ENCODE peak calls at places on chromosomes 4 and X, in four cellular contexts. W is DND-41, D is Peyer's patch, P is tibial artery. R is an unnamed sample.

GRCh38 chrX:6849711-6850415 is 297.6 kb upstream of the STS start:
- DNase-seq in W (no peak), D (no peak), P (no peak), R (no peak)

GRCh38 chr4:8144359-8144758 is 14.3 kb downstream of the ABLIM2 start:
- DNase-seq in W (no peak), D (no peak), P (no peak), R (no peak)

GRCh38 chrX:37755073-37755472 is 24.8 kb upstream of the CYBB start:
- DNase-seq in W (peak; percentile 78), D (peak; percentile 64), P (no peak), R (no peak)

GRCh38 chr4:159248383-159249178 is 145.7 kb downstream of the RAPGEF2 start:
- DNase-seq in W (no peak), D (no peak), P (no peak), R (no peak)

GRCh38 chr4:40888916-40889315 is 139.2 kb downstream of the NSUN7 start:
- DNase-seq in W (no peak), D (no peak), P (no peak), R (no peak)

GRCh38 chr4:68592673-68593072 is 16.6 kb upstream of the UGT2B17 start:
- DNase-seq in W (no peak), D (no peak), P (no peak), R (no peak)

GRCh38 chr4:85780664-85781063 is 305.7 kb downstream of the ARHGAP24 start:
- DNase-seq in W (no peak), D (no peak), P (no peak), R (no peak)

GRCh38 chr4:67366341-67366861 is 178.9 kb downstream of the CENPC start:
- DNase-seq in W (no peak), D (no peak), P (no peak), R (no peak)

GRCh38 chr4:147103403-147103946 is 157.8 kb upstream of the TTC29 start:
- DNase-seq in W (no peak), D (no peak), P (peak; percentile 89), R (peak; percentile 96)

GRCh38 chr4:93657527-93657926 is 171.0 kb upstream of the ATOH1 start:
- DNase-seq in W (no peak), D (no peak), P (no peak), R (no peak)

GRCh38 chr4:154368060-154368459 is 123.5 kb downstream of the DCHS2 start:
- DNase-seq in W (no peak), D (no peak), P (no peak), R (no peak)

GRCh38 chrX:30525732-30526131 is 51.8 kb downstream of the TASL start:
- DNase-seq in W (no peak), D (no peak), P (no peak), R (no peak)

GRCh38 chr4:73388887-73389286 is 15.2 kb upstream of the ALB start:
- DNase-seq in W (no peak), D (no peak), P (no peak), R (no peak)

GRCh38 chr4:40645576-40645975 is 15.9 kb upstream of the RBM47 start:
- DNase-seq in W (no peak), D (no peak), P (no peak), R (no peak)

GRCh38 chr4:68338625-68339024 is 11.3 kb downstream of the YTHDC1 start:
- DNase-seq in W (no peak), D (no peak), P (no peak), R (no peak)

GRCh38 chrX:16743604-16744325 is 24.4 kb downstream of the SYAP1 start:
- DNase-seq in W (no peak), D (no peak), P (no peak), R (no peak)

GRCh38 chr4:122632396-122633143 is 11.7 kb upstream of the IL21 start:
- DNase-seq in W (no peak), D (no peak), P (no peak), R (no peak)

GRCh38 chr4:174523003-174523693 is 860 bp upstream of the HPGD start:
- DNase-seq in W (no peak), D (peak; percentile 47), P (peak; percentile 28), R (no peak)

GRCh38 chr4:127586922-127587571 is 45.7 kb upstream of the INTU start:
- DNase-seq in W (peak; percentile 25), D (no peak), P (no peak), R (no peak)

GRCh38 chrX:82412851-82413250 is 1095.2 kb upstream of the POU3F4 start:
- DNase-seq in W (no peak), D (no peak), P (no peak), R (no peak)

GRCh38 chrX:86910602-86911311 is 606.8 kb upstream of the KLHL4 start:
- DNase-seq in W (no peak), D (no peak), P (no peak), R (no peak)

GRCh38 chr4:177237291-177237690 is 72.4 kb upstream of the NEIL3 start:
- DNase-seq in W (no peak), D (no peak), P (no peak), R (no peak)

GRCh38 chr4:8502836-8503585 is 62.4 kb downstream of the TRMT44 start:
- DNase-seq in W (no peak), D (no peak), P (no peak), R (no peak)

GRCh38 chr4:153499005-153499404 is 32.8 kb downstream of the TMEM131L start:
- DNase-seq in W (no peak), D (no peak), P (no peak), R (no peak)

GRCh38 chrX:120120223-120120622 is 4.5 kb upstream of the RHOXF1 start:
- DNase-seq in W (no peak), D (no peak), P (no peak), R (no peak)

GRCh38 chrX:129980043-129980442 is 2.4 kb upstream of the BCORL1 start:
- DNase-seq in W (no peak), D (peak; percentile 72), P (no peak), R (no peak)

GRCh38 chrX:115535421-115535820 is 25.6 kb upstream of the PLS3 start:
- DNase-seq in W (no peak), D (no peak), P (no peak), R (no peak)

GRCh38 chr4:111957992-111958391 is 187.3 kb upstream of the FAM241A start:
- DNase-seq in W (no peak), D (no peak), P (no peak), R (no peak)

GRCh38 chr4:38858097-38858420 is 1.4 kb upstream of the TLR6 start:
- DNase-seq in W (no peak), D (no peak), P (no peak), R (no peak)

GRCh38 chr4:38859501-38859900 is 2.9 kb upstream of the TLR6 start:
- DNase-seq in W (no peak), D (no peak), P (no peak), R (no peak)

GRCh38 chr4:38857354-38858096 is 908 bp upstream of the TLR6 start:
- DNase-seq in W (peak; percentile 24), D (peak; percentile 81), P (peak; percentile 68), R (peak; percentile 78)

GRCh38 chr4:38861791-38862190 is 5.2 kb upstream of the TLR6 start:
- DNase-seq in W (no peak), D (no peak), P (no peak), R (no peak)

GRCh38 chr4:38860788-38861424 is 4.3 kb upstream of the TLR6 start:
- DNase-seq in W (peak; percentile 33), D (peak; percentile 83), P (no peak), R (no peak)
- TF ChIP-seq CTCF in W (peak; percentile 78), D (peak; percentile 40), P (peak; percentile 36), R (peak; percentile 13)

GRCh38 chr4:30716671-30717207 is 3.4 kb upstream of the PCDH7 start:
- DNase-seq in W (no peak), D (no peak), P (no peak), R (no peak)

GRCh38 chr4:30717208-30718020 is 2.8 kb upstream of the PCDH7 start:
- DNase-seq in W (no peak), D (peak; percentile 47), P (peak; percentile 27), R (no peak)

GRCh38 chr4:30719363-30720020 is 677 bp upstream of the PCDH7 start:
- DNase-seq in W (no peak), D (peak; percentile 48), P (peak; percentile 72), R (peak; percentile 91)

GRCh38 chr4:30718889-30719252 is 1.3 kb upstream of the PCDH7 start:
- DNase-seq in W (no peak), D (no peak), P (no peak), R (no peak)

GRCh38 chr4:30718021-30718888 is 1.9 kb upstream of the PCDH7 start:
- DNase-seq in W (no peak), D (peak; percentile 48), P (peak; percentile 38), R (no peak)
- H3K4me3 ChIP-seq in W (no peak overlapping the region), D (peak overlapping the region; percentile 58), P (peak overlapping the region; percentile 73), R (peak overlapping the region; percentile 91)

GRCh38 chr4:152168960-152169616 is 366.8 kb downstream of the FBXW7 start:
- DNase-seq in W (no peak), D (no peak), P (no peak), R (no peak)
- TF ChIP-seq CTCF in W (no peak), D (no peak), P (no peak), R (no peak)

GRCh38 chr4:168360271-168360670 is 41.7 kb upstream of the DDX60 start:
- DNase-seq in W (no peak), D (no peak), P (no peak), R (no peak)
- H3K4me3 ChIP-seq in W (no peak overlapping the region), D (no peak overlapping the region), P (no peak overlapping the region), R (no peak overlapping the region)

GRCh38 chr4:10006604-10007435 is 14.5 kb downstream of the SLC2A9 start:
- DNase-seq in W (no peak), D (peak; percentile 91), P (peak; percentile 38), R (no peak)
- TF ChIP-seq CTCF in W (no peak), D (peak; percentile 10), P (no peak), R (no peak)

GRCh38 chrX:79162076-79162475 is 17.6 kb downstream of the GPR174 start:
- DNase-seq in W (no peak), D (no peak), P (no peak), R (no peak)
- H3K4me3 ChIP-seq in W (no peak overlapping the region), D (no peak overlapping the region), P (no peak overlapping the region), R (no peak overlapping the region)

DNA sequence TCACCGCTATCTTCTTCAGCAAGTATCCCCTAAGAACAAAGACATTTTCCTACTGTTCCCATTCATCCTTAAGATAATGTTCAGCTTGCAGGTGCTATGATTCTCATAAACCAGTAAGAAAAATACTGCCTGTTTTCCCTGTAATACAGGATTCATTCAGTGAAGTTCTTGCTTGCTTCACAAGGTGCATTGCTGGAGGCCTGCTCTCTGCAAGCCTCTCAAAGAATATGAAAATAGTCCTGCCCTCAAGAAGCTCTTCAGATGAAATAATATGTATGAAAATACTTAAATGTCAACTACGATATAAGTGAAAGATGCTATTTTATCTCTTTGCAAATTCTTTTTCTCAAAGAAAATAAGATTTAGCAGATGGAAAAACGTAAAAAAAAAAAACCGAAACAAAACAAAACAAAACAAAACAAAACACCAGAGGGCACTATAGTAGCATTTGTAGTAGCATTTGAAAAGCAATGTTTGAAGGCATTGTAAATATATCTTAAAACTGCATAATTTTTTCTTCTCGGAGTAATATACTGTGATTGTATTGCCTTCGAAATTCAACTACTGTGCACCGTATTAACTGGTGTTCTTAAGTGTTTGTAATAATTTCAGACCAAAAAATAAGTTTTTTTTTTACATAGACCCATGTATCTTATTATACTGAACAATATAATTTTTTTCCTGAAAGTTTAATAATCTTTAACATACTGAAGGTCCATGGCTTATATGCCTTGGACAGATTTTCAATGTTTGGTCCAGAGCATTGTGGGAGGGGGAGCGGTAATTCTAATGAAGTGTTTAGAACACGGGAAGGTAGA is 26.0 kb downstream of the ADH4 start:
- DNase-seq in W (no peak), D (no peak), P (no peak), R (no peak)
- TF ChIP-seq CTCF in W (peak; percentile 51), D (peak; percentile 31), P (peak; percentile 16), R (no peak)